ENCODE peak calls at places on chromosome 14, in five cellular contexts. One of them, this sample, is unnamed.

GRCh38 chr14:104770851-104771272 is 17.9 kb downstream of the SIVA1 start:
- DNase-seq in effector memory CD8-positive, alpha-beta T cell: no peak
- DNase-seq in EL: no peak
- DNase-seq in SIG-M5: no peak
- DNase-seq in CD4-positive, CD25-positive, alpha-beta regulatory T cell: peak; percentile 25
- DNase-seq in this sample: no peak

GRCh38 chr14:62796431-62796830 is 248.8 kb downstream of the KCNH5 start:
- DNase-seq in effector memory CD8-positive, alpha-beta T cell: no peak
- DNase-seq in EL: no peak
- DNase-seq in SIG-M5: no peak
- DNase-seq in CD4-positive, CD25-positive, alpha-beta regulatory T cell: no peak
- DNase-seq in this sample: no peak

GRCh38 chr14:54686219-54686870 is 119.4 kb downstream of the SAMD4A start:
- DNase-seq in effector memory CD8-positive, alpha-beta T cell: no peak
- DNase-seq in EL: peak; percentile 93
- DNase-seq in SIG-M5: no peak
- DNase-seq in CD4-positive, CD25-positive, alpha-beta regulatory T cell: no peak
- DNase-seq in this sample: no peak

GRCh38 chr14:95189400-95190162 is 32.3 kb upstream of the DICER1 start:
- DNase-seq in effector memory CD8-positive, alpha-beta T cell: no peak
- DNase-seq in EL: no peak
- DNase-seq in SIG-M5: no peak
- DNase-seq in CD4-positive, CD25-positive, alpha-beta regulatory T cell: no peak
- DNase-seq in this sample: no peak

GRCh38 chr14:85334316-85334715 is 195.6 kb upstream of the FLRT2 start:
- DNase-seq in effector memory CD8-positive, alpha-beta T cell: no peak
- DNase-seq in EL: no peak
- DNase-seq in SIG-M5: no peak
- DNase-seq in CD4-positive, CD25-positive, alpha-beta regulatory T cell: no peak
- DNase-seq in this sample: no peak

GRCh38 chr14:101575581-101575980 is 14.3 kb downstream of the DIO3 start:
- DNase-seq in effector memory CD8-positive, alpha-beta T cell: no peak
- DNase-seq in EL: no peak
- DNase-seq in SIG-M5: no peak
- DNase-seq in CD4-positive, CD25-positive, alpha-beta regulatory T cell: no peak
- DNase-seq in this sample: no peak

GRCh38 chr14:76599556-76599955 is 161.7 kb upstream of the VASH1 start:
- DNase-seq in effector memory CD8-positive, alpha-beta T cell: no peak
- DNase-seq in EL: no peak
- DNase-seq in SIG-M5: no peak
- DNase-seq in CD4-positive, CD25-positive, alpha-beta regulatory T cell: no peak
- DNase-seq in this sample: no peak

GRCh38 chr14:102255401-102256190 is 49.4 kb downstream of the MOK start:
- DNase-seq in effector memory CD8-positive, alpha-beta T cell: no peak
- DNase-seq in EL: peak; percentile 71
- DNase-seq in SIG-M5: no peak
- DNase-seq in CD4-positive, CD25-positive, alpha-beta regulatory T cell: no peak
- DNase-seq in this sample: no peak

GRCh38 chr14:79665556-79665955 is 545.7 kb downstream of the DIO2 start:
- DNase-seq in effector memory CD8-positive, alpha-beta T cell: no peak
- DNase-seq in EL: no peak
- DNase-seq in SIG-M5: no peak
- DNase-seq in CD4-positive, CD25-positive, alpha-beta regulatory T cell: no peak
- DNase-seq in this sample: no peak

GRCh38 chr14:104550340-104550848 is 29.2 kb upstream of the C14orf180 start:
- DNase-seq in effector memory CD8-positive, alpha-beta T cell: no peak
- DNase-seq in EL: no peak
- DNase-seq in SIG-M5: no peak
- DNase-seq in CD4-positive, CD25-positive, alpha-beta regulatory T cell: no peak
- DNase-seq in this sample: no peak

GRCh38 chr14:105368910-105369652 is 29.3 kb upstream of the TEX22 start:
- DNase-seq in effector memory CD8-positive, alpha-beta T cell: no peak
- DNase-seq in EL: no peak
- DNase-seq in SIG-M5: no peak
- DNase-seq in CD4-positive, CD25-positive, alpha-beta regulatory T cell: no peak
- DNase-seq in this sample: no peak

GRCh38 chr14:36870776-36871175 is 209.1 kb downstream of the PAX9 start:
- DNase-seq in effector memory CD8-positive, alpha-beta T cell: no peak
- DNase-seq in EL: no peak
- DNase-seq in SIG-M5: no peak
- DNase-seq in CD4-positive, CD25-positive, alpha-beta regulatory T cell: no peak
- DNase-seq in this sample: no peak

GRCh38 chr14:64937821-64938193 is 4.7 kb downstream of the GPX2 start:
- DNase-seq in effector memory CD8-positive, alpha-beta T cell: no peak
- DNase-seq in EL: no peak
- DNase-seq in SIG-M5: no peak
- DNase-seq in CD4-positive, CD25-positive, alpha-beta regulatory T cell: no peak
- DNase-seq in this sample: no peak

GRCh38 chr14:21300892-21301291 is 21.0 kb downstream of the RPGRIP1 start:
- DNase-seq in effector memory CD8-positive, alpha-beta T cell: peak; percentile 23
- DNase-seq in EL: no peak
- DNase-seq in SIG-M5: no peak
- DNase-seq in CD4-positive, CD25-positive, alpha-beta regulatory T cell: peak; percentile 15
- DNase-seq in this sample: peak; percentile 28

GRCh38 chr14:36856095-36856878 is 194.6 kb downstream of the PAX9 start:
- DNase-seq in effector memory CD8-positive, alpha-beta T cell: no peak
- DNase-seq in EL: no peak
- DNase-seq in SIG-M5: no peak
- DNase-seq in CD4-positive, CD25-positive, alpha-beta regulatory T cell: no peak
- DNase-seq in this sample: no peak

GRCh38 chr14:101313268-101313667 is 248.0 kb upstream of the DIO3 start:
- DNase-seq in effector memory CD8-positive, alpha-beta T cell: no peak
- DNase-seq in EL: no peak
- DNase-seq in SIG-M5: no peak
- DNase-seq in CD4-positive, CD25-positive, alpha-beta regulatory T cell: no peak
- DNase-seq in this sample: no peak

GRCh38 chr14:77005559-77005958 is 22.9 kb downstream of the IRF2BPL start:
- DNase-seq in effector memory CD8-positive, alpha-beta T cell: no peak
- DNase-seq in EL: no peak
- DNase-seq in SIG-M5: no peak
- DNase-seq in CD4-positive, CD25-positive, alpha-beta regulatory T cell: no peak
- DNase-seq in this sample: no peak

GRCh38 chr14:65103150-65103760 is 938 bp upstream of the MAX start:
- DNase-seq in effector memory CD8-positive, alpha-beta T cell: no peak
- DNase-seq in EL: peak; percentile 32
- DNase-seq in SIG-M5: no peak
- DNase-seq in CD4-positive, CD25-positive, alpha-beta regulatory T cell: peak; percentile 35
- DNase-seq in this sample: peak; percentile 16

GRCh38 chr14:95121911-95122696 is 35.2 kb downstream of the DICER1 start:
- DNase-seq in effector memory CD8-positive, alpha-beta T cell: no peak
- DNase-seq in EL: no peak
- DNase-seq in SIG-M5: no peak
- DNase-seq in CD4-positive, CD25-positive, alpha-beta regulatory T cell: no peak
- DNase-seq in this sample: peak; percentile 25

GRCh38 chr14:55802986-55803431 is 223.0 kb downstream of the KTN1 start:
- DNase-seq in effector memory CD8-positive, alpha-beta T cell: no peak
- DNase-seq in EL: peak; percentile 42
- DNase-seq in SIG-M5: no peak
- DNase-seq in CD4-positive, CD25-positive, alpha-beta regulatory T cell: peak; percentile 16
- DNase-seq in this sample: no peak

This sample was measured in thyroid gland.